ENCODE peak calls at places on chromosomes 13 and 19, in seven cellular contexts. One of them, this sample, is unnamed.

GRCh38 chr13:95937700-95938320 is 115.4 kb downstream of the UGGT2 start:
- DNase-seq in neural crest cell: no peak
- DNase-seq in A549: no peak
- DNase-seq in astrocyte of the spinal cord: no peak
- DNase-seq in MCF 10A: no peak
- DNase-seq in ascending aorta: no peak
- DNase-seq in cardiac fibroblast: no peak
- DNase-seq in this sample: no peak

GRCh38 chr13:91133941-91134772 is 213.3 kb upstream of the MIR17HG start:
- DNase-seq in ascending aorta: no peak
- DNase-seq in MCF 10A: peak
- DNase-seq in A549: peak
- DNase-seq in neural crest cell: peak
- DNase-seq in astrocyte of the spinal cord: peak
- DNase-seq in cardiac fibroblast: peak
- DNase-seq in this sample: peak

GRCh38 chr19:29714953-29715694 is at the start of gene C19orf12:
- DNase-seq in ascending aorta: peak
- DNase-seq in MCF 10A: peak
- DNase-seq in A549: peak
- DNase-seq in cardiac fibroblast: peak
- DNase-seq in neural crest cell: peak
- DNase-seq in astrocyte of the spinal cord: peak
- DNase-seq in this sample: peak

GRCh38 chr13:44971656-44972595 is 17.3 kb downstream of the NUFIP1 start:
- DNase-seq in neural crest cell: no peak
- DNase-seq in MCF 10A: no peak
- DNase-seq in astrocyte of the spinal cord: no peak
- DNase-seq in A549: no peak
- DNase-seq in cardiac fibroblast: peak
- DNase-seq in ascending aorta: no peak
- DNase-seq in this sample: no peak

GRCh38 chr19:771332-771785 is 20.4 kb downstream of the MISP start:
- DNase-seq in ascending aorta: no peak
- DNase-seq in astrocyte of the spinal cord: peak
- DNase-seq in neural crest cell: peak
- DNase-seq in cardiac fibroblast: peak
- DNase-seq in A549: peak
- DNase-seq in MCF 10A: peak
- DNase-seq in this sample: no peak

GRCh38 chr19:10670187-10670586 is 16.0 kb downstream of the ILF3 start:
- DNase-seq in A549: no peak
- DNase-seq in astrocyte of the spinal cord: no peak
- DNase-seq in neural crest cell: no peak
- DNase-seq in cardiac fibroblast: no peak
- DNase-seq in MCF 10A: no peak
- DNase-seq in ascending aorta: no peak
- DNase-seq in this sample: no peak

GRCh38 chr13:45327253-45327954 is 13.6 kb downstream of the TPT1 start:
- DNase-seq in ascending aorta: no peak
- DNase-seq in astrocyte of the spinal cord: no peak
- DNase-seq in cardiac fibroblast: no peak
- DNase-seq in MCF 10A: no peak
- DNase-seq in neural crest cell: no peak
- DNase-seq in A549: no peak
- DNase-seq in this sample: no peak

GRCh38 chr19:42122691-42123607 is 9.3 kb downstream of the POU2F2 start:
- DNase-seq in A549: no peak
- DNase-seq in astrocyte of the spinal cord: no peak
- DNase-seq in neural crest cell: no peak
- DNase-seq in cardiac fibroblast: no peak
- DNase-seq in MCF 10A: no peak
- DNase-seq in ascending aorta: no peak
- DNase-seq in this sample: no peak

GRCh38 chr13:20160346-20161274 is at the start of gene GJA3:
- DNase-seq in A549: peak
- DNase-seq in ascending aorta: no peak
- DNase-seq in neural crest cell: peak
- DNase-seq in cardiac fibroblast: peak
- DNase-seq in MCF 10A: peak
- DNase-seq in astrocyte of the spinal cord: no peak
- DNase-seq in this sample: no peak

GRCh38 chr13:64158910-64159309 is 2743.3 kb upstream of the PCDH20 start:
- DNase-seq in neural crest cell: no peak
- DNase-seq in astrocyte of the spinal cord: peak
- DNase-seq in ascending aorta: no peak
- DNase-seq in cardiac fibroblast: peak
- DNase-seq in MCF 10A: peak
- DNase-seq in A549: no peak
- DNase-seq in this sample: no peak

GRCh38 chr13:98103531-98103930 is 39.4 kb upstream of the FARP1 start:
- DNase-seq in ascending aorta: no peak
- DNase-seq in cardiac fibroblast: no peak
- DNase-seq in neural crest cell: no peak
- DNase-seq in A549: no peak
- DNase-seq in MCF 10A: no peak
- DNase-seq in astrocyte of the spinal cord: no peak
- DNase-seq in this sample: no peak

GRCh38 chr13:32267836-32268439 is 47.2 kb downstream of the ZAR1L start:
- DNase-seq in ascending aorta: no peak
- DNase-seq in astrocyte of the spinal cord: no peak
- DNase-seq in cardiac fibroblast: peak
- DNase-seq in MCF 10A: peak
- DNase-seq in neural crest cell: no peak
- DNase-seq in A549: no peak
- DNase-seq in this sample: peak

GRCh38 chr19:6602729-6603114 is 11.8 kb upstream of the CD70 start:
- DNase-seq in MCF 10A: no peak
- DNase-seq in cardiac fibroblast: no peak
- DNase-seq in A549: no peak
- DNase-seq in ascending aorta: no peak
- DNase-seq in astrocyte of the spinal cord: no peak
- DNase-seq in neural crest cell: no peak
- DNase-seq in this sample: no peak

GRCh38 chr13:50291611-50292010 is 276.4 kb downstream of the KCNRG start:
- DNase-seq in cardiac fibroblast: no peak
- DNase-seq in astrocyte of the spinal cord: no peak
- DNase-seq in A549: no peak
- DNase-seq in ascending aorta: no peak
- DNase-seq in neural crest cell: no peak
- DNase-seq in MCF 10A: no peak
- DNase-seq in this sample: no peak

DNA sequence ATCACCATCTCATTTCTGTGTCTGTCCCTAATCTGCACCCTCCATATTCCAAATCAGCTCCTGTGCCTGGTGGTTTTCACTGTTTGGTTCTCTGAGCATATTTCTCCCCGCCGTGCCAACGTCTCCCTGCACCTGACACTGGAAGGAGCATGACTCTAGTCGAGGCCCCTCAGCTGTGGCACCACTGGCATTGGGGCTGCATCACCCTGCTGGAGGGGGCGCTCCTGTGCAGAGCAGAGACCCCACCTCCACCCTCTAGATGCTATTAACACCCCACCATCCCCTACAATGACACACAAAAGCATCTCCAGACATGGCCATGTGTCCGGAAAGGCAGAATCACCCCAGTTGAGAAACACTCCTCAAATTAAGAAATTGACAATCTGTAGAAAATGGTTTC is 20.8 kb downstream of the ZSCAN5C start:
- DNase-seq in ascending aorta: no peak
- DNase-seq in astrocyte of the spinal cord: no peak
- DNase-seq in A549: no peak
- DNase-seq in neural crest cell: no peak
- DNase-seq in MCF 10A: no peak
- DNase-seq in cardiac fibroblast: no peak
- DNase-seq in this sample: no peak
- TF ChIP-seq CTCF in ascending aorta: no peak
- TF ChIP-seq CTCF in astrocyte of the spinal cord: no peak
- TF ChIP-seq CTCF in A549: no peak
- TF ChIP-seq CTCF in neural crest cell: no peak
- TF ChIP-seq CTCF in MCF 10A: no peak
- TF ChIP-seq CTCF in cardiac fibroblast: no peak
- TF ChIP-seq CTCF in this sample: no peak

GRCh38 chr19:38373907-38374331 is 452 bp upstream of the PSMD8 start:
- DNase-seq in A549: no peak
- DNase-seq in MCF 10A: no peak
- DNase-seq in neural crest cell: no peak
- DNase-seq in cardiac fibroblast: no peak
- DNase-seq in ascending aorta: no peak
- DNase-seq in astrocyte of the spinal cord: no peak
- DNase-seq in this sample: no peak

GRCh38 chr19:38375748-38376147 is 1.4 kb downstream of the PSMD8 start:
- DNase-seq in neural crest cell: no peak
- DNase-seq in A549: no peak
- DNase-seq in ascending aorta: no peak
- DNase-seq in cardiac fibroblast: peak
- DNase-seq in astrocyte of the spinal cord: no peak
- DNase-seq in MCF 10A: no peak
- DNase-seq in this sample: no peak

GRCh38 chr19:38375098-38375493 is 725 bp downstream of the PSMD8 start:
- DNase-seq in neural crest cell: peak
- DNase-seq in MCF 10A: no peak
- DNase-seq in ascending aorta: no peak
- DNase-seq in cardiac fibroblast: no peak
- DNase-seq in A549: no peak
- DNase-seq in astrocyte of the spinal cord: no peak
- DNase-seq in this sample: no peak

GRCh38 chr19:38376576-38376975 is 2.2 kb downstream of the PSMD8 start:
- DNase-seq in ascending aorta: no peak
- DNase-seq in neural crest cell: no peak
- DNase-seq in MCF 10A: no peak
- DNase-seq in A549: no peak
- DNase-seq in astrocyte of the spinal cord: no peak
- DNase-seq in cardiac fibroblast: no peak
- DNase-seq in this sample: no peak

GRCh38 chr19:38374332-38375097 is at the start of gene PSMD8:
- DNase-seq in MCF 10A: peak
- DNase-seq in ascending aorta: peak
- DNase-seq in neural crest cell: peak
- DNase-seq in cardiac fibroblast: peak
- DNase-seq in astrocyte of the spinal cord: peak
- DNase-seq in A549: peak
- DNase-seq in this sample: peak
- TF ChIP-seq CTCF in MCF 10A: no peak
- TF ChIP-seq CTCF in ascending aorta: no peak
- TF ChIP-seq CTCF in neural crest cell: peak
- TF ChIP-seq CTCF in cardiac fibroblast: no peak
- TF ChIP-seq CTCF in astrocyte of the spinal cord: peak
- TF ChIP-seq CTCF in A549: peak
- TF ChIP-seq CTCF in this sample: peak

GRCh38 chr19:13153627-13154240 is 3.5 kb downstream of the IER2 start:
- DNase-seq in cardiac fibroblast: peak
- DNase-seq in MCF 10A: peak
- DNase-seq in astrocyte of the spinal cord: peak
- DNase-seq in ascending aorta: no peak
- DNase-seq in A549: no peak
- DNase-seq in neural crest cell: no peak
- DNase-seq in this sample: peak

GRCh38 chr19:13151605-13152355 is 1.6 kb downstream of the IER2 start:
- DNase-seq in neural crest cell: peak
- DNase-seq in ascending aorta: peak
- DNase-seq in astrocyte of the spinal cord: peak
- DNase-seq in cardiac fibroblast: peak
- DNase-seq in MCF 10A: peak
- DNase-seq in A549: peak
- DNase-seq in this sample: peak

GRCh38 chr19:13154241-13154778 is 4.1 kb downstream of the IER2 start:
- DNase-seq in MCF 10A: peak
- DNase-seq in astrocyte of the spinal cord: peak
- DNase-seq in neural crest cell: peak
- DNase-seq in A549: peak
- DNase-seq in cardiac fibroblast: peak
- DNase-seq in ascending aorta: peak
- DNase-seq in this sample: peak

GRCh38 chr19:13152356-13152853 is 2.2 kb downstream of the IER2 start:
- DNase-seq in A549: no peak
- DNase-seq in MCF 10A: no peak
- DNase-seq in cardiac fibroblast: no peak
- DNase-seq in ascending aorta: no peak
- DNase-seq in astrocyte of the spinal cord: no peak
- DNase-seq in neural crest cell: no peak
- DNase-seq in this sample: no peak

DNA sequence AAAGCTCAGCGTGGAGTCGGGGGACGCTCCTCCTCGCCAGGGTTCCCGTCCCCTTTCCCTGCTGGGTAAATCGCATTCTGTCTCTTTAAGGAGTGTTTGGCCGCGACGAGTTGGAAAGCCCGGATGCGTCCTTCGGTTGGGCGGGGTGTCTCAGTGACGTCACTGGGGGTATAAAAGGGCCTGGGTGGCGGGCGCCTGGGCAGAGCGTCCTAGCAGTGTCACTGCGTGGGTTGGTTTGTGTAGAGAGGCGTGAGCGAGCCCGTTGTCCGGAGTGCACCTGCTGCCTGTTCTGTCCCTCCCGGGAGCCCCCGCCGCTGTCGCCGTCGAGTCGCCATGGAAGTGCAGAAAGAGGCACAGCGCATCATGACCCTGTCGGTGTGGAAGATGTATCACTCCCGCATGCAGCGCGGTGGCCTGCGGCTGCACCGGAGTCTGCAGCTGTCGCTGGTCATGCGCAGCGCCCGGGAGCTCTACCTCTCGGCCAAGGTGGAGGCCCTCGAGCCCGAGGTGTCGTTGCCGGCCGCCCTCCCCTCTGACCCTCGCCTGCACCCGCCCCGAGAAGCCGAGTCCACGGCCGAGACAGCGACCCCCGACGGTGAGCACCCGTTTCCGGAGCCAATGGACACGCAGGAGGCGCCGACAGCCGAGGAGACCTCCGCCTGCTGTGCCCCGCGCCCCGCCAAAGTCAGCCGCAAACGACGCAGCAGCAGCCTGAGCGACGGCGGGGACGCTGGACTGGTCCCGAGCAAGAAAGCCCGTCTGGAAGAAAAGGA is 2.8 kb downstream of the IER2 start:
- DNase-seq in cardiac fibroblast: peak
- DNase-seq in neural crest cell: peak
- DNase-seq in astrocyte of the spinal cord: peak
- DNase-seq in ascending aorta: peak
- DNase-seq in A549: peak
- DNase-seq in MCF 10A: peak
- DNase-seq in this sample: peak
- TF ChIP-seq CTCF in cardiac fibroblast: no peak
- TF ChIP-seq CTCF in neural crest cell: peak
- TF ChIP-seq CTCF in astrocyte of the spinal cord: no peak
- TF ChIP-seq CTCF in ascending aorta: peak
- TF ChIP-seq CTCF in A549: no peak
- TF ChIP-seq CTCF in MCF 10A: no peak
- TF ChIP-seq CTCF in this sample: peak

GRCh38 chr19:15195381-15195964 is 5.3 kb downstream of the NOTCH3 start:
- DNase-seq in neural crest cell: peak
- DNase-seq in A549: no peak
- DNase-seq in astrocyte of the spinal cord: peak
- DNase-seq in MCF 10A: peak
- DNase-seq in ascending aorta: peak
- DNase-seq in cardiac fibroblast: peak
- DNase-seq in this sample: peak
- TF ChIP-seq CTCF in neural crest cell: peak
- TF ChIP-seq CTCF in A549: no peak
- TF ChIP-seq CTCF in astrocyte of the spinal cord: peak
- TF ChIP-seq CTCF in MCF 10A: no peak
- TF ChIP-seq CTCF in ascending aorta: no peak
- TF ChIP-seq CTCF in cardiac fibroblast: no peak
- TF ChIP-seq CTCF in this sample: peak

This sample was measured in progenitor cell of endocrine pancreas.